ENCODE peak calls at places on chromosome 22, in five cellular contexts. S is activated gamma-delta T cell treated with anti-CD3 and anti-CD28 coated beads, Interleukin-2, amount 50 U/mL, for 16 hours; B is mesenchymal stem cell; A is mesothelial cell of epicardium; D is right atrium auricular region. G is an unnamed sample.

GRCh38 chr22:48748860-48749554 is 1078.7 kb downstream of the BRD1 start:
- DNase-seq in S (no peak), B (no peak), A (no peak), D (no peak), G (no peak)

GRCh38 chr22:23837496-23837859 is 1.3 kb downstream of the DERL3 start:
- DNase-seq in S (no peak), B (no peak), A (no peak), D (no peak), G (no peak)

GRCh38 chr22:33166206-33166605 is 108.0 kb upstream of the SYN3 start:
- DNase-seq in S (no peak), B (no peak), A (no peak), D (no peak), G (no peak)

GRCh38 chr22:38316340-38317236 is 645 bp downstream of the CSNK1E start:
- DNase-seq in S (no peak), B (peak; percentile 74), A (peak; percentile 53), D (no peak), G (peak; percentile 67)

GRCh38 chr22:35023692-35024363 is 42.1 kb upstream of the ISX start:
- DNase-seq in S (peak; percentile 11), B (peak; percentile 6), A (peak; percentile 77), D (no peak), G (peak; percentile 63)

GRCh38 chr22:30903876-30904460 is 64.6 kb downstream of the MORC2 start:
- DNase-seq in S (no peak), B (no peak), A (no peak), D (no peak), G (no peak)

GRCh38 chr22:19036229-19036522 is 86.0 kb downstream of the DGCR2 start:
- DNase-seq in S (no peak), B (no peak), A (no peak), D (no peak), G (no peak)

GRCh38 chr22:28142361-28142801 is 223.3 kb upstream of the PITPNB start:
- DNase-seq in S (no peak), B (peak; percentile 80), A (no peak), D (no peak), G (no peak)

GRCh38 chr22:37196539-37197450 is 8.7 kb upstream of the C1QTNF6 start:
- DNase-seq in S (no peak), B (peak; percentile 82), A (no peak), D (peak; percentile 87), G (peak; percentile 71)

GRCh38 chr22:42217019-42217751 is 53.3 kb downstream of the TCF20 start:
- DNase-seq in S (no peak), B (peak; percentile 42), A (no peak), D (no peak), G (no peak)

GRCh38 chr22:45572444-45572843 is 69.8 kb downstream of the FBLN1 start:
- DNase-seq in S (no peak), B (no peak), A (no peak), D (no peak), G (no peak)

GRCh38 chr22:27136596-27136995 is 479.2 kb downstream of the MIAT start:
- DNase-seq in S (no peak), B (no peak), A (no peak), D (no peak), G (no peak)

GRCh38 chr22:41482319-41482935 is 13.5 kb downstream of the ACO2 start:
- DNase-seq in S (no peak), B (peak; percentile 28), A (no peak), D (no peak), G (no peak)

G was measured in dermis blood vessel endothelial cell.